ENCODE peak calls at places on chromosomes 16 and 17, in four cellular contexts. O is CD8-positive, alpha-beta T cell; T is body of pancreas; Z is GM23248. S is an unnamed sample. For H3K4me1, the result is how much of the 10 kb centered on the place peaks cover.

GRCh38 chr17:50198026-50198669 is 3.3 kb downstream of the COL1A1 start:
- DNase-seq in Z (peak), O (peak), T (peak), S (peak)

GRCh38 chr17:81387235-81388060 is 7.8 kb upstream of the BAHCC1 start:
- DNase-seq in O (no peak), T (peak), Z (peak), S (no peak)

GRCh38 chr17:30091166-30091670 is 25.4 kb upstream of the NSRP1 start:
- DNase-seq in Z (peak), O (no peak), T (no peak), S (no peak)

GRCh38 chr16:14958970-14959369 is 15.9 kb upstream of the PDXDC1 start:
- DNase-seq in O (no peak), Z (peak), T (no peak), S (no peak)

GRCh38 chr16:14111713-14112538 is 40.8 kb downstream of the MRTFB start:
- DNase-seq in O (no peak), T (peak), Z (peak), S (no peak)

GRCh38 chr17:31830971-31831755 is 27.9 kb downstream of the COPRS start:
- DNase-seq in O (no peak), Z (no peak), T (no peak), S (no peak)

GRCh38 chr17:31401456-31402254 is 10.2 kb downstream of the RAB11FIP4 start:
- DNase-seq in Z (no peak), O (no peak), T (no peak), S (no peak)

GRCh38 chr17:75077490-75078096 is 10.2 kb upstream of the SLC16A5 start:
- DNase-seq in O (no peak), Z (peak), T (peak), S (peak)

GRCh38 chr16:68839831-68840230 is 3.5 kb upstream of the TANGO6 start:
- DNase-seq in O (no peak), T (no peak), Z (no peak), S (no peak)

GRCh38 chr16:27840311-27841060 is 223.0 kb downstream of the GSG1L start:
- DNase-seq in Z (no peak), O (no peak), T (no peak), S (no peak)

GRCh38 chr17:35241520-35241919 is 1.4 kb upstream of the SLFN5 start:
- DNase-seq in O (no peak), Z (no peak), T (peak), S (peak)

GRCh38 chr17:82876602-82877391 is 37.0 kb upstream of the ZNF750 start:
- DNase-seq in T (peak), O (no peak), Z (peak), S (no peak)

GRCh38 chr17:4751925-4752324 is 12.2 kb upstream of the CXCL16 start:
- DNase-seq in O (no peak), Z (no peak), T (no peak), S (no peak)

GRCh38 chr16:2946649-2947048 is 17.4 kb upstream of the KREMEN2 start:
- DNase-seq in O (no peak), Z (no peak), T (no peak), S (no peak)

GRCh38 chr17:17505610-17506171 is 9.5 kb upstream of the RASD1 start:
- DNase-seq in Z (no peak), T (no peak), O (no peak), S (no peak)

GRCh38 chr16:16014329-16015224 is 65.2 kb downstream of the ABCC1 start:
- DNase-seq in O (no peak), T (peak), Z (peak), S (no peak)

GRCh38 chr16:15055141-15056053 is 477 bp downstream of the NTAN1 start:
- DNase-seq in O (no peak), T (no peak), Z (peak), S (peak)

GRCh38 chr16:16120044-16120381 is 103.3 kb downstream of the ABCC6 start:
- DNase-seq in O (no peak), Z (no peak), T (peak), S (no peak)

GRCh38 chr17:53655591-53655990 is 167.1 kb upstream of the KIF2B start:
- DNase-seq in Z (peak), O (no peak), T (no peak), S (no peak)

GRCh38 chr16:21097151-21097550 is 53.5 kb downstream of the DNAH3 start:
- DNase-seq in T (no peak), O (no peak), Z (peak), S (no peak)

GRCh38 chr16:77468831-77469230 is 34.0 kb upstream of the ADAMTS18 start:
- DNase-seq in Z (no peak), O (no peak), T (no peak), S (no peak)

GRCh38 chr16:19785512-19786130 is 67.5 kb downstream of the IQCK start:
- DNase-seq in O (no peak), T (no peak), Z (no peak), S (no peak)

GRCh38 chr17:54882371-54882770 is 18.3 kb upstream of the TOM1L1 start:
- DNase-seq in O (no peak), T (no peak), Z (peak), S (no peak)

GRCh38 chr17:81067331-81067730 is 32.4 kb downstream of the BAIAP2 start:
- DNase-seq in O (no peak), Z (no peak), T (no peak), S (no peak)

GRCh38 chr17:8997994-8998628 is 23.2 kb upstream of the NTN1 start:
- DNase-seq in T (peak), Z (peak), O (peak), S (peak)

DNA sequence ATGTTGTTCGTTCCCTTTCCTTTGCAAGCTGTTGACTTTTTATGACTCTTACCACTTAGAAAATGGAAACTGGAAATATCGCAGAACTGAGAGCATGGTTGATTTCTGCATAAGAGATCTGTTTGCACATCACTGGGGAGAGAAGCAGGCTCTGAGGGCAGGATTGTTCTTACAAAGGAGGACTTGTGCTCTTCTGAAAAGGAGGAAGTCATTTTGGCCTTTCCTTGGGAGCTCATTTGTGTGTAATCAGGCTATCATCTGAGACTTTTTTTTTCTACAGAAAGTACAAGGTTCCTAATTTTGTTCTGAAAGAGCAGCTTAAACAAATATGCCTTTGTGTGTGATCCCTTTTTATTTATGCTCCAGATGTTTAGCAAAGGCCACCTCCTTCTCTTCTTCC is 145.7 kb upstream of the CACNG5 start:
- DNase-seq in T (no peak), O (no peak), Z (no peak), S (no peak)
- H3K27ac ChIP-seq in T (no peak), O (no peak), Z (no peak), S (no peak)

GRCh38 chr16:711084-711483 is 3.8 kb upstream of the METRN start:
- DNase-seq in O (no peak), Z (no peak), T (no peak), S (no peak)
- H3K4me1 ChIP-seq in O (under half), Z (under half), T (under half), S (under half)

GRCh38 chr16:67525176-67525860 is 3.3 kb upstream of the RIPOR1 start:
- DNase-seq in Z (peak), O (no peak), T (no peak), S (no peak)
- H3K27ac ChIP-seq in Z (no peak), O (no peak), T (no peak), S (no peak)

DNA sequence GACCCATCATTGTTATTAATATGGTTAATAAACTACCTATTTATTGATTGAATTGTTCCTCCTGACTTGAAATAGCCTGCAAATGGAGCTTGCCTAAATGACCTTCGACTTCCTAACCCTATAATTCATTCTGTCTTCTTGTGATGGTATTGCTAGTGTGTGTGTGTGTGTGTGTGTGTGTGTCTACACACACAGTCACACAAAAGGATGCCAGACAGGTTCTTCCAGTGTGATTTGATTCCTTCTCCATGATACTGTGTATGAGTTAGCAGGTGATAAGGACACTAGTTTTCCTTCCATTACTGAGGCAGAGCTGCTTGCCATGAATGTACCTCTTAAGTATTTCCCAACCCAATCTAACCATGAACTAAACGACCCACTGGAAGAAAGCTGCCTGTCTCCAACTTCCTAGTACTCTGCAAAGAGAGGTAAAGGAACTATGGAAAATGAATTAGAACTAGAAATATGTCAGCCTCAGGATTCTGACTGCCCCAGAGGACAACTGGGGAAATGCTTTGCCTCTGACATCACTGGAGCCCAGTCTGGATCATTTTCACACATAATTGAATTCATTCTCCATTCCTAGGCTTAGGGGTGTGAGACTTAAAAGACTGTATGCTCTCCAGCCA is 3.5 kb upstream of the CDC6 start:
- DNase-seq in T (no peak), Z (peak), O (no peak), S (no peak)
- H3K4me1 ChIP-seq in T (under half), Z (under half), O (under half), S (under half)

GRCh38 chr16:67449328-67449727 is 18.4 kb downstream of the HSD11B2 start:
- DNase-seq in Z (no peak), O (no peak), T (peak), S (no peak)
- H3K27ac ChIP-seq in Z (no peak), O (no peak), T (peak), S (no peak)

GRCh38 chr16:84557059-84557458 is 52.6 kb upstream of the MEAK7 start:
- DNase-seq in T (no peak), Z (no peak), O (no peak), S (no peak)

GRCh38 chr16:84552135-84552534 is 47.7 kb upstream of the MEAK7 start:
- DNase-seq in O (no peak), Z (no peak), T (no peak), S (no peak)

GRCh38 chr16:84554627-84555328 is 50.3 kb upstream of the MEAK7 start:
- DNase-seq in T (no peak), Z (no peak), O (no peak), S (no peak)

GRCh38 chr16:84555418-84556196 is 51.1 kb upstream of the MEAK7 start:
- DNase-seq in Z (no peak), O (no peak), T (no peak), S (no peak)

GRCh38 chr16:84553873-84554399 is 49.5 kb upstream of the MEAK7 start:
- DNase-seq in Z (no peak), O (peak), T (no peak), S (peak)
- H3K4me1 ChIP-seq in Z (under half), O (half or more), T (under half), S (half or more)

GRCh38 chr17:41794603-41794975 is 8.1 kb upstream of the JUP start:
- DNase-seq in Z (no peak), O (no peak), T (no peak), S (no peak)
- H3K27ac ChIP-seq in Z (no peak), O (no peak), T (peak), S (no peak)

DNA sequence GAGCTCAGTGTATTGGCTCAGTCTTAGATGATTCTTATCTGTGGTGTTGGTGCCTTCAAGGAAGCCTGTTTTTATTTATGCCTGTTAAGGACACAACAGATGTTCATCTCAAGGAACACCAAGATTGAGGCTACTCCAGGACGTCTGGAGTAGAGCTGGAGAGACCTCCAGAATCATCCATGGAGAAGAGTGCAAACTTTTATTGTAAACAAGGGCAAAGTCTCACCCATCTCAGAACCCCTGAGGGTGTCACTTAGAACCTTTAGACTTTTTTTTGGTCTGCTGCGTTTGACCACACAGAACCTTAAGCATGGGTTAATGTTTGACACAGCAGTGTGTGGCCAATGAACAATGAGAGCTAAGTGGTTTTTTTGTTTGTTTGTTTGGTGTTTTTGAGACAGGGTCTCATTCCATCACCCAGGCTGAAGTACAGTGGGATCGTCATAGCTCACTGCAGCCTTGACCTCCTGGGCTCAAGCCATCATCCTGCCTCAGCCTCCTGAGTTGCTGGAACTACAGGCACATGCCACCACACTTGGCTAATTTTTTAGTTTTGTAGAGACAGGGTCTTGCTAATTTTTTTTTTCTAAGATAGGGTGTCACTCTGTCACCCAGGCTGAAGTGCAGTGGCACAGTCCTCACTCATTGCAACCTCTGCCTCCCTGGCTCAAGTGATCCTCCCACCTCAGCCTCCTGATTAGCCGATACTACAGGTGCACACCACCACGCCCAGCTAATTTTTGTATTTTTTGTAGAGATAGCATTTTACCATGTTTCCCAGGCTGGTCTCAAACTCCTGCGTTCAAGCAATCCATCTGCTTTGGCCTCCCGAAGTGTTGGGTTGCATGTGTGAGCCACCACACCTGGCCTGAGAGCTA is 16.3 kb downstream of the SLC47A1 start:
- DNase-seq in O (no peak), Z (no peak), T (no peak), S (no peak)
- H3K4me1 ChIP-seq in O (under half), Z (under half), T (under half), S (under half)

DNA sequence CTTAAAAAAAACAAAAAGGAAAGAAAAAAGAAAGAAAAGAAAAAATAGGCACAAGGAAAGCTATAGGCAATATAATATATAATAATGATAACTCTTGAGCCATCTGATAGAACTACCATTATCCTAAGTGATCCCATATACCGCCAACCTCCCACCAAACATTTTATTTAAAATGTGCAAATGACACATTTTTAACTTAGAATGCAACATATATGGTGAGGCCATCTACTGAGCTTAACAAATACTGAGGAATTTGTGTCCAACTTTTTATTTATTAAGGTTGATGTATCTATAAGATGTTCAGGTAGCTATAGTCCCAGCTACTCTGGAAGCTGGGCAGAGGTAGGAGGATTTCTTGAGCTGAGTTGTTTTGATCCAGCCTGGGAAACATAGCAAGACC is 14.4 kb upstream of the APPBP2 start:
- DNase-seq in T (no peak), O (no peak), Z (no peak), S (no peak)
- H3K27ac ChIP-seq in T (no peak), O (no peak), Z (no peak), S (no peak)

S was measured in CD4-positive, CD25-positive, alpha-beta regulatory T cell.